ENCODE peak calls at places on chromosomes 12 and 14, in five cellular contexts. R is fibroblast of lung, Y is breast epithelium, Z is uterus, T is colonic mucosa. S is an unnamed sample.

GRCh38 chr12:51013441-51013840 is 12.7 kb downstream of the SLC11A2 start:
- DNase-seq in Y (no peak), T (no peak), R (no peak), Z (no peak), S (no peak)

GRCh38 chr14:99862111-99862510 is 68.9 kb downstream of the EML1 start:
- DNase-seq in R (peak; percentile 68), T (no peak), Y (no peak), Z (no peak), S (no peak)

GRCh38 chr14:36449903-36450302 is 70.1 kb downstream of the NKX2-1 start:
- DNase-seq in Z (no peak), T (no peak), R (no peak), Y (no peak), S (no peak)

GRCh38 chr12:108856428-108857157 is 790 bp downstream of the SSH1 start:
- DNase-seq in R (peak; percentile 89), Y (no peak), T (peak; percentile 84), Z (peak; percentile 65), S (peak; percentile 27)

GRCh38 chr14:98937712-98938505 is 334.1 kb downstream of the BCL11B start:
- DNase-seq in Y (no peak), R (no peak), T (no peak), Z (no peak), S (no peak)

GRCh38 chr14:64409509-64409908 is 21.4 kb downstream of the MTHFD1 start:
- DNase-seq in R (no peak), Z (no peak), Y (no peak), T (no peak), S (no peak)

GRCh38 chr12:86744547-86745212 is 488.5 kb upstream of the MGAT4C start:
- DNase-seq in T (no peak), Z (no peak), R (no peak), Y (no peak), S (no peak)

GRCh38 chr12:42141981-42142606 is 2.6 kb downstream of the GXYLT1 start:
- DNase-seq in R (no peak), Z (no peak), T (no peak), Y (no peak), S (no peak)

GRCh38 chr14:91158091-91158790 is 44.4 kb downstream of the DGLUCY start:
- DNase-seq in Y (peak; percentile 88), Z (no peak), T (no peak), R (no peak), S (no peak)

GRCh38 chr12:123062682-123063426 is 82.4 kb downstream of the ARL6IP4 start:
- DNase-seq in Z (no peak), Y (peak; percentile 56), T (no peak), R (peak; percentile 64), S (no peak)

GRCh38 chr14:63544641-63545234 is 1.6 kb upstream of the PPP2R5E start:
- DNase-seq in Y (no peak), T (no peak), R (peak; percentile 26), Z (no peak), S (no peak)

GRCh38 chr12:115998789-115999478 is 278.6 kb downstream of the MED13L start:
- DNase-seq in Y (no peak), T (no peak), Z (no peak), R (peak; percentile 22), S (no peak)

GRCh38 chr14:39291739-39292138 is 58.0 kb downstream of the MIA2 start:
- DNase-seq in R (no peak), Y (no peak), Z (no peak), T (no peak), S (no peak)

GRCh38 chr12:102096855-102097254 is 23.1 kb downstream of the NUP37 start:
- DNase-seq in T (no peak), Z (no peak), Y (no peak), R (no peak), S (no peak)

GRCh38 chr14:51368721-51369163 is 128.7 kb downstream of the TMX1 start:
- DNase-seq in R (peak; percentile 84), Y (peak; percentile 43), Z (peak; percentile 28), T (no peak), S (no peak)

GRCh38 chr14:91230363-91231035 is 14.0 kb downstream of the GPR68 start:
- DNase-seq in T (no peak), R (peak; percentile 54), Y (no peak), Z (no peak), S (no peak)

GRCh38 chr12:3012786-3013185 is 53.6 kb downstream of the TEAD4 start:
- DNase-seq in Y (no peak), R (peak; percentile 40), T (no peak), Z (no peak), S (no peak)

GRCh38 chr12:48758186-48758585 is 30.7 kb downstream of the ADCY6 start:
- DNase-seq in T (no peak), Y (no peak), R (no peak), Z (no peak), S (no peak)

GRCh38 chr12:96026331-96026730 is 9.1 kb downstream of the LTA4H start:
- DNase-seq in Z (no peak), R (no peak), Y (no peak), T (no peak), S (no peak)

GRCh38 chr14:100665518-100666032 is 61.1 kb upstream of the DLK1 start:
- DNase-seq in R (peak; percentile 49), Z (no peak), Y (peak; percentile 43), T (peak; percentile 84), S (no peak)

GRCh38 chr14:64410084-64410774 is 22.1 kb downstream of the MTHFD1 start:
- DNase-seq in Z (no peak), R (peak; percentile 47), Y (no peak), T (no peak), S (no peak)

GRCh38 chr12:47837190-47838171 is 17.8 kb upstream of the HDAC7 start:
- DNase-seq in Z (peak; percentile 79), Y (peak; percentile 72), R (peak; percentile 54), T (peak; percentile 73), S (peak; percentile 84)

GRCh38 chr12:52394836-52395405 is 9.5 kb upstream of the KRT84 start:
- DNase-seq in T (no peak), Y (no peak), R (no peak), Z (no peak), S (no peak)

GRCh38 chr14:22646570-22647254 is 2.6 kb upstream of the OR6J1 start:
- DNase-seq in R (peak; percentile 48), Z (no peak), T (no peak), Y (no peak), S (no peak)

GRCh38 chr12:47995976-47996375 is 8.3 kb downstream of the COL2A1 start:
- DNase-seq in Y (no peak), R (peak; percentile 81), T (no peak), Z (no peak), S (no peak)

GRCh38 chr12:5258498-5258897 is 173.4 kb upstream of the NTF3 start:
- DNase-seq in T (peak; percentile 22), Y (no peak), Z (no peak), R (peak; percentile 81), S (no peak)

GRCh38 chr12:18165422-18165871 is 75.5 kb upstream of the RERGL start:
- DNase-seq in Z (no peak), R (peak; percentile 63), Y (no peak), T (no peak), S (no peak)

GRCh38 chr14:78848234-78848820 is 678.2 kb downstream of the NRXN3 start:
- DNase-seq in R (peak; percentile 20), Z (no peak), Y (peak; percentile 18), T (peak; percentile 19), S (no peak)

GRCh38 chr12:75721790-75722189 is 210.4 kb upstream of the KRR1 start:
- DNase-seq in Z (no peak), R (no peak), Y (no peak), T (no peak), S (no peak)

GRCh38 chr12:13745100-13745678 is 236.2 kb downstream of the GRIN2B start:
- DNase-seq in Z (no peak), Y (no peak), T (peak; percentile 23), R (no peak), S (no peak)

GRCh38 chr12:79508622-79509021 is 182.1 kb downstream of the PAWR start:
- DNase-seq in Z (no peak), R (no peak), Y (no peak), T (no peak), S (no peak)

GRCh38 chr12:121719926-121720414 is 7.4 kb downstream of the TMEM120B start:
- DNase-seq in T (no peak), R (peak; percentile 93), Y (no peak), Z (peak; percentile 40), S (no peak)

GRCh38 chr14:72723741-72724530 is 170.0 kb downstream of the DPF3 start:
- DNase-seq in Z (no peak), R (no peak), Y (no peak), T (no peak), S (no peak)

GRCh38 chr14:34596891-34597290 is 33.1 kb downstream of the SNX6 start:
- DNase-seq in Y (no peak), T (no peak), Z (no peak), R (no peak), S (no peak)

DNA sequence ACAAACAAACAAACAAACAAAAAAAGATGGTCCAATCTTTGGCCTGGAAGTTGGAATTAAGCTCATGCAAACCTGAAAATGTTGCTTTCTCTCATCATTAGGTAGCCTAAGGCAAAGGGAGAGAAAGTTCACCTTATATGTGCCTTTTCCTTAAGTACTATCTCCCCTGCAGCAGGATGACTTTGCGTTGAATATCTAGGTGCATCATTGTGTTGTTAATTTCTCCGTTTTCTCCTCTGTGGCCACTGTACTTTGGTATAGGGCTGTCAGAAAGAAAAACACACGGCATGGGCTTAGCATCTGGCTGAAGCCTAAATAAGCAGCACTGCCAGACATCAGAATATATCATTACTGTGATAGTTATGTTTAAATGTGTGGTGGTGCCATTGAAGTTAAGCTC is 345.5 kb downstream of the BCAT1 start:
- DNase-seq in Z (no peak), R (no peak), T (no peak), Y (no peak), S (no peak)
- H3K4me1 ChIP-seq in Z (no peaks in the 10 kb centered on the region), R (peaks cover 9% of the 10 kb centered on the region), T (no peaks in the 10 kb centered on the region), Y (no peaks in the 10 kb centered on the region), S (no peaks in the 10 kb centered on the region)

GRCh38 chr14:68584786-68585185 is 208.1 kb downstream of the ZFP36L1 start:
- DNase-seq in Y (no peak), Z (no peak), T (no peak), R (no peak), S (no peak)
- H3K27ac ChIP-seq in Y (peak overlapping the region; percentile 82), Z (peak overlapping the region; percentile 98), T (no peak overlapping the region), R (no peak overlapping the region), S (no peak overlapping the region)

DNA sequence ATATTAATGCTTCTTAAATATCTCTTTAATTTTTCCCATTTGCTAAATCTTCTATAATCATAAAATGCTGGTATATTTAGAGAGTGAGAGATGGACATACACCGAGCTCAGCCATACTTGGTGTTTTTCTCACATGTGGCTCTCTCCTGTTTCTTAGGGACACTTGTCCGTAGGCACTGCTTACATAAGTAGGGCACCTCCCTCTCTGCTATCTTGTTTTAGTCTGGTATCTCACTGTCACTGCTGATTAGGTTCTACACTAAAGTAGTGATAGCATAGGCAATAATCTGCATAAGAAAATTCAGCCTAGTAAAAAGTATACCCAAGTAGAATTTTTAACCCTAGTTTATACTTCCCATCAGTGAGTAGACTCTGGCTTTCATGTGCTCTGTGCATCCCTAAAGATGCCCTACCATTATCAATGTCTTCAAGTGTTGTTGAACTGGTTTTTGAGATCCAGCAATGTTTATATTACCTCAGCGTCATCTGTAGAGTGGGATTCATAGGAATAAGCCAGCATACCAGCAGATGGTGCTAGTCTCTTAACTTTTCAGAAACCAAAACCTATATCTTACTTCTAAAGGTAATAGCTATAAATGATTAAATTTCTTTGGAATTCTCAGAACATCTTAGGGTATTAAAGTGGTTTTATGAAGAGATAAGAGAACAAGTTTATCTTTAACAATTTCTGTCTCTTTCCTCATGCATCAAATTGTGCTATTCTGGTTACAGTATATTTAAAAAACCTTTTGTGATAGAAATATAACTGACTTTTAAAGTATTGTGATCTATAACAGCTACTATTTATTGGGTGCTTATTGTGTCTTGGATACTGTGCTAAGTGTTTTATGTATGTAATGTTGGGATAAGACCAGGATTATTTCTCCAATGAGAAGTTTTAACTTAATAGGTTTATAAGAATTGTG is 32.9 kb downstream of the ARID2 start:
- DNase-seq in Y (no peak), R (peak; percentile 52), T (no peak), Z (no peak), S (no peak)
- TF ChIP-seq CTCF in Y (no peak), R (peak; percentile 78), T (peak; percentile 48), Z (peak; percentile 42), S (peak; percentile 29)

GRCh38 chr12:131829351-131829794 is 1.2 kb downstream of the MMP17 start:
- DNase-seq in T (no peak), R (peak; percentile 18), Y (no peak), Z (no peak), S (no peak)
- H3K4me1 ChIP-seq in T (no peaks in the 10 kb centered on the region), R (no peaks in the 10 kb centered on the region), Y (peaks cover 10% of the 10 kb centered on the region), Z (peaks cover 14% of the 10 kb centered on the region), S (peaks cover 25% of the 10 kb centered on the region)